ENCODE peak calls at places on chromosomes 4 and X, in nine cellular contexts. One of them, this sample, is unnamed.

GRCh38 chr4:71683309-71683708 is 100.6 kb downstream of the GC start:
- DNase-seq in HCEC 1CT: no peak
- DNase-seq in HuH-7.5: no peak
- DNase-seq in activated T-helper 1 cell treated with anti-CD3 and anti-CD28 coated beads, Interleukin-2, amount 50 U/mL, for 16 hours: no peak
- DNase-seq in ecto neural progenitor cell: no peak
- DNase-seq in upper lobe of right lung: no peak
- DNase-seq in HL-60: no peak
- DNase-seq in stromal cell of bone marrow: peak
- DNase-seq in glutamatergic neuron: no peak
- DNase-seq in this sample: no peak

GRCh38 chr4:93436000-93436626 is 392.4 kb upstream of the ATOH1 start:
- DNase-seq in HL-60: no peak
- DNase-seq in activated T-helper 1 cell treated with anti-CD3 and anti-CD28 coated beads, Interleukin-2, amount 50 U/mL, for 16 hours: no peak
- DNase-seq in glutamatergic neuron: no peak
- DNase-seq in upper lobe of right lung: no peak
- DNase-seq in HuH-7.5: no peak
- DNase-seq in ecto neural progenitor cell: no peak
- DNase-seq in stromal cell of bone marrow: no peak
- DNase-seq in HCEC 1CT: no peak
- DNase-seq in this sample: no peak

GRCh38 chrX:115712484-115712883 is 151.5 kb downstream of the PLS3 start:
- DNase-seq in HL-60: no peak
- DNase-seq in HuH-7.5: no peak
- DNase-seq in activated T-helper 1 cell treated with anti-CD3 and anti-CD28 coated beads, Interleukin-2, amount 50 U/mL, for 16 hours: no peak
- DNase-seq in glutamatergic neuron: no peak
- DNase-seq in stromal cell of bone marrow: no peak
- DNase-seq in ecto neural progenitor cell: no peak
- DNase-seq in upper lobe of right lung: no peak
- DNase-seq in HCEC 1CT: no peak
- DNase-seq in this sample: no peak

GRCh38 chrX:54182194-54182863 is 725 bp downstream of the FAM120C start:
- DNase-seq in upper lobe of right lung: peak
- DNase-seq in activated T-helper 1 cell treated with anti-CD3 and anti-CD28 coated beads, Interleukin-2, amount 50 U/mL, for 16 hours: peak
- DNase-seq in stromal cell of bone marrow: no peak
- DNase-seq in glutamatergic neuron: peak
- DNase-seq in HL-60: peak
- DNase-seq in HuH-7.5: peak
- DNase-seq in ecto neural progenitor cell: peak
- DNase-seq in HCEC 1CT: peak
- DNase-seq in this sample: peak

GRCh38 chrX:153903991-153904957 is at the start of gene AVPR2:
- DNase-seq in ecto neural progenitor cell: no peak
- DNase-seq in HCEC 1CT: no peak
- DNase-seq in HuH-7.5: no peak
- DNase-seq in stromal cell of bone marrow: no peak
- DNase-seq in HL-60: peak
- DNase-seq in glutamatergic neuron: no peak
- DNase-seq in activated T-helper 1 cell treated with anti-CD3 and anti-CD28 coated beads, Interleukin-2, amount 50 U/mL, for 16 hours: no peak
- DNase-seq in upper lobe of right lung: no peak
- DNase-seq in this sample: no peak

GRCh38 chrX:16466640-16467432 is 183.1 kb upstream of the S100G start:
- DNase-seq in ecto neural progenitor cell: no peak
- DNase-seq in stromal cell of bone marrow: no peak
- DNase-seq in HuH-7.5: no peak
- DNase-seq in activated T-helper 1 cell treated with anti-CD3 and anti-CD28 coated beads, Interleukin-2, amount 50 U/mL, for 16 hours: no peak
- DNase-seq in HCEC 1CT: peak
- DNase-seq in glutamatergic neuron: no peak
- DNase-seq in HL-60: no peak
- DNase-seq in upper lobe of right lung: no peak
- DNase-seq in this sample: no peak

GRCh38 chr4:2823671-2824328 is 19.8 kb upstream of the ADD1 start:
- DNase-seq in activated T-helper 1 cell treated with anti-CD3 and anti-CD28 coated beads, Interleukin-2, amount 50 U/mL, for 16 hours: no peak
- DNase-seq in HL-60: no peak
- DNase-seq in HCEC 1CT: no peak
- DNase-seq in glutamatergic neuron: peak
- DNase-seq in upper lobe of right lung: peak
- DNase-seq in ecto neural progenitor cell: no peak
- DNase-seq in stromal cell of bone marrow: no peak
- DNase-seq in HuH-7.5: no peak
- DNase-seq in this sample: peak

GRCh38 chr4:148443550-148444295 is 1.5 kb upstream of the NR3C2 start:
- DNase-seq in HCEC 1CT: no peak
- DNase-seq in ecto neural progenitor cell: peak
- DNase-seq in activated T-helper 1 cell treated with anti-CD3 and anti-CD28 coated beads, Interleukin-2, amount 50 U/mL, for 16 hours: peak
- DNase-seq in HL-60: no peak
- DNase-seq in stromal cell of bone marrow: no peak
- DNase-seq in glutamatergic neuron: peak
- DNase-seq in upper lobe of right lung: peak
- DNase-seq in HuH-7.5: no peak
- DNase-seq in this sample: peak

GRCh38 chr4:81722229-81722900 is 250.7 kb upstream of the RASGEF1B start:
- DNase-seq in ecto neural progenitor cell: peak
- DNase-seq in glutamatergic neuron: peak
- DNase-seq in HL-60: no peak
- DNase-seq in activated T-helper 1 cell treated with anti-CD3 and anti-CD28 coated beads, Interleukin-2, amount 50 U/mL, for 16 hours: no peak
- DNase-seq in HCEC 1CT: no peak
- DNase-seq in HuH-7.5: no peak
- DNase-seq in upper lobe of right lung: peak
- DNase-seq in stromal cell of bone marrow: no peak
- DNase-seq in this sample: no peak

GRCh38 chr4:148376151-148376550 is 66.1 kb downstream of the NR3C2 start:
- DNase-seq in HL-60: peak
- DNase-seq in HCEC 1CT: no peak
- DNase-seq in upper lobe of right lung: no peak
- DNase-seq in activated T-helper 1 cell treated with anti-CD3 and anti-CD28 coated beads, Interleukin-2, amount 50 U/mL, for 16 hours: no peak
- DNase-seq in HuH-7.5: no peak
- DNase-seq in ecto neural progenitor cell: no peak
- DNase-seq in stromal cell of bone marrow: peak
- DNase-seq in glutamatergic neuron: no peak
- DNase-seq in this sample: no peak

GRCh38 chr4:133996431-133997121 is 205.0 kb downstream of the PABPC4L start:
- DNase-seq in activated T-helper 1 cell treated with anti-CD3 and anti-CD28 coated beads, Interleukin-2, amount 50 U/mL, for 16 hours: no peak
- DNase-seq in HL-60: no peak
- DNase-seq in stromal cell of bone marrow: no peak
- DNase-seq in HCEC 1CT: no peak
- DNase-seq in upper lobe of right lung: no peak
- DNase-seq in HuH-7.5: no peak
- DNase-seq in ecto neural progenitor cell: no peak
- DNase-seq in glutamatergic neuron: no peak
- DNase-seq in this sample: no peak

GRCh38 chr4:85496933-85497332 is 22.0 kb downstream of the ARHGAP24 start:
- DNase-seq in ecto neural progenitor cell: no peak
- DNase-seq in stromal cell of bone marrow: peak
- DNase-seq in HCEC 1CT: peak
- DNase-seq in upper lobe of right lung: no peak
- DNase-seq in HuH-7.5: no peak
- DNase-seq in activated T-helper 1 cell treated with anti-CD3 and anti-CD28 coated beads, Interleukin-2, amount 50 U/mL, for 16 hours: no peak
- DNase-seq in glutamatergic neuron: no peak
- DNase-seq in HL-60: no peak
- DNase-seq in this sample: no peak

GRCh38 chr4:169410839-169411770 is 140.3 kb upstream of the SH3RF1 start:
- DNase-seq in ecto neural progenitor cell: no peak
- DNase-seq in HL-60: peak
- DNase-seq in stromal cell of bone marrow: peak
- DNase-seq in HCEC 1CT: peak
- DNase-seq in glutamatergic neuron: no peak
- DNase-seq in activated T-helper 1 cell treated with anti-CD3 and anti-CD28 coated beads, Interleukin-2, amount 50 U/mL, for 16 hours: peak
- DNase-seq in upper lobe of right lung: no peak
- DNase-seq in HuH-7.5: no peak
- DNase-seq in this sample: no peak

This sample was measured in lower lobe of right lung.